ENCODE peak calls at places on chromosomes 4 and X, in seven cellular contexts. One of them, this sample, is unnamed.
A peak's percentile ranks its signal among the peaks of the same experiment; 100 is the strongest.

GRCh38 chr4:111695677-111696076 is 449.6 kb upstream of the FAM241A start:
- DNase-seq in aorta: no peak
- DNase-seq in lower lobe of right lung: no peak
- DNase-seq in CD8-positive, alpha-beta memory T cell: no peak
- DNase-seq in HCT116: no peak
- DNase-seq in kidney epithelial cell: no peak
- DNase-seq in sigmoid colon: no peak
- DNase-seq in this sample: no peak

GRCh38 chr4:185774815-185775684 is 36.9 kb downstream of the SORBS2 start:
- DNase-seq in aorta: peak; percentile 77
- DNase-seq in lower lobe of right lung: peak; percentile 51
- DNase-seq in CD8-positive, alpha-beta memory T cell: no peak
- DNase-seq in HCT116: no peak
- DNase-seq in kidney epithelial cell: no peak
- DNase-seq in sigmoid colon: no peak
- DNase-seq in this sample: no peak

GRCh38 chrX:152821145-152821765 is 9.3 kb downstream of the CETN2 start:
- DNase-seq in aorta: no peak
- DNase-seq in lower lobe of right lung: no peak
- DNase-seq in CD8-positive, alpha-beta memory T cell: no peak
- DNase-seq in HCT116: peak; percentile 18
- DNase-seq in kidney epithelial cell: no peak
- DNase-seq in sigmoid colon: no peak
- DNase-seq in this sample: no peak

GRCh38 chr4:87038837-87039715 is 104.3 kb downstream of the AFF1 start:
- DNase-seq in aorta: peak; percentile 89
- DNase-seq in lower lobe of right lung: peak; percentile 52
- DNase-seq in CD8-positive, alpha-beta memory T cell: no peak
- DNase-seq in HCT116: no peak
- DNase-seq in kidney epithelial cell: peak; percentile 94
- DNase-seq in sigmoid colon: peak; percentile 88
- DNase-seq in this sample: no peak

GRCh38 chr4:82594466-82594865 is 32.7 kb upstream of the TMEM150C start:
- DNase-seq in aorta: no peak
- DNase-seq in lower lobe of right lung: no peak
- DNase-seq in CD8-positive, alpha-beta memory T cell: no peak
- DNase-seq in HCT116: no peak
- DNase-seq in kidney epithelial cell: peak; percentile 23
- DNase-seq in sigmoid colon: no peak
- DNase-seq in this sample: no peak

GRCh38 chrX:13845721-13846378 is 29.0 kb upstream of the GPM6B start:
- DNase-seq in aorta: no peak
- DNase-seq in lower lobe of right lung: no peak
- DNase-seq in CD8-positive, alpha-beta memory T cell: no peak
- DNase-seq in HCT116: no peak
- DNase-seq in kidney epithelial cell: no peak
- DNase-seq in sigmoid colon: no peak
- DNase-seq in this sample: no peak

GRCh38 chr4:69408451-69408850 is 87.3 kb downstream of the UGT2B4 start:
- DNase-seq in aorta: no peak
- DNase-seq in lower lobe of right lung: no peak
- DNase-seq in CD8-positive, alpha-beta memory T cell: no peak
- DNase-seq in HCT116: no peak
- DNase-seq in kidney epithelial cell: no peak
- DNase-seq in sigmoid colon: no peak
- DNase-seq in this sample: no peak

GRCh38 chr4:51843309-51844156 is 580 bp downstream of the DCUN1D4 start:
- DNase-seq in aorta: peak; percentile 82
- DNase-seq in lower lobe of right lung: peak; percentile 83
- DNase-seq in CD8-positive, alpha-beta memory T cell: peak; percentile 50
- DNase-seq in HCT116: no peak
- DNase-seq in kidney epithelial cell: no peak
- DNase-seq in sigmoid colon: peak; percentile 92
- DNase-seq in this sample: no peak

GRCh38 chrX:83416273-83416672 is 91.8 kb upstream of the POU3F4 start:
- DNase-seq in aorta: no peak
- DNase-seq in lower lobe of right lung: no peak
- DNase-seq in CD8-positive, alpha-beta memory T cell: no peak
- DNase-seq in HCT116: no peak
- DNase-seq in kidney epithelial cell: no peak
- DNase-seq in sigmoid colon: no peak
- DNase-seq in this sample: no peak

GRCh38 chrX:115318139-115318538 is 28.6 kb downstream of the LUZP4 start:
- DNase-seq in aorta: no peak
- DNase-seq in lower lobe of right lung: no peak
- DNase-seq in CD8-positive, alpha-beta memory T cell: no peak
- DNase-seq in HCT116: no peak
- DNase-seq in kidney epithelial cell: no peak
- DNase-seq in sigmoid colon: no peak
- DNase-seq in this sample: no peak

GRCh38 chr4:151104621-151105020 is 5.2 kb downstream of the RPS3A start:
- DNase-seq in aorta: no peak
- DNase-seq in lower lobe of right lung: no peak
- DNase-seq in CD8-positive, alpha-beta memory T cell: no peak
- DNase-seq in HCT116: no peak
- DNase-seq in kidney epithelial cell: no peak
- DNase-seq in sigmoid colon: no peak
- DNase-seq in this sample: no peak
- H3K36me3 ChIP-seq in aorta: no peaks in the 10 kb centered on the region
- H3K36me3 ChIP-seq in lower lobe of right lung: peaks cover 76% of the 10 kb centered on the region
- H3K36me3 ChIP-seq in CD8-positive, alpha-beta memory T cell: peaks cover 38% of the 10 kb centered on the region
- H3K36me3 ChIP-seq in HCT116: peaks cover 26% of the 10 kb centered on the region
- H3K36me3 ChIP-seq in kidney epithelial cell: peaks cover 3% of the 10 kb centered on the region
- H3K36me3 ChIP-seq in sigmoid colon: peaks cover 6% of the 10 kb centered on the region
- H3K36me3 ChIP-seq in this sample: peaks cover 26% of the 10 kb centered on the region

DNA sequence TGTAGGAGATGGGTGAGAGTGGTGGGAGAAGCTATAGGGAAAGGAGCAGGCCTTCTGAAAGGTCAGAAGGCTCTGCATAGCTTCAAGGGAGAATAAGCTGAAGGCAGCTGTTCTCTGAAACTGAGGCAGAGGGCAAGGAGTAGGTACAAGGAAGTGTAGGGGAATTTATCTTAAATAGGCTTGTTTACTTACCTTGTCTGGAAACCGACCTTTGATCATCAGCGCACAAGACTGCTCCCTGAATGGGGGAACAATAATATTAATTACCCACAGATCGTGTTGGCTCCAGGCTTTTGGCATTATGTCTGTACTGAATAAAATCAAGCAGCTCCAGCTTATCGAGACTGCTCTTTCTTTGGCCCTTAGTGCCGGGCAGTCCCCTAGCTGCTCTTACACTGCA is 175.5 kb upstream of the MAGEB16 start:
- DNase-seq in aorta: no peak
- DNase-seq in lower lobe of right lung: no peak
- DNase-seq in CD8-positive, alpha-beta memory T cell: no peak
- DNase-seq in HCT116: no peak
- DNase-seq in kidney epithelial cell: no peak
- DNase-seq in sigmoid colon: no peak
- DNase-seq in this sample: no peak
- H3K36me3 ChIP-seq in aorta: no peaks in the 10 kb centered on the region
- H3K36me3 ChIP-seq in lower lobe of right lung: no peaks in the 10 kb centered on the region
- H3K36me3 ChIP-seq in CD8-positive, alpha-beta memory T cell: no peaks in the 10 kb centered on the region
- H3K36me3 ChIP-seq in HCT116: no peaks in the 10 kb centered on the region
- H3K36me3 ChIP-seq in kidney epithelial cell: no peaks in the 10 kb centered on the region
- H3K36me3 ChIP-seq in sigmoid colon: no peaks in the 10 kb centered on the region
- H3K36me3 ChIP-seq in this sample: no peaks in the 10 kb centered on the region

GRCh38 chr4:5757536-5757935 is 46.5 kb downstream of the EVC start:
- DNase-seq in aorta: no peak
- DNase-seq in lower lobe of right lung: no peak
- DNase-seq in CD8-positive, alpha-beta memory T cell: no peak
- DNase-seq in HCT116: no peak
- DNase-seq in kidney epithelial cell: no peak
- DNase-seq in sigmoid colon: peak; percentile 41
- DNase-seq in this sample: no peak

GRCh38 chr4:5755161-5755560 is 44.2 kb downstream of the EVC start:
- DNase-seq in aorta: no peak
- DNase-seq in lower lobe of right lung: no peak
- DNase-seq in CD8-positive, alpha-beta memory T cell: no peak
- DNase-seq in HCT116: no peak
- DNase-seq in kidney epithelial cell: no peak
- DNase-seq in sigmoid colon: no peak
- DNase-seq in this sample: no peak

GRCh38 chr4:5757091-5757490 is 46.1 kb downstream of the EVC start:
- DNase-seq in aorta: no peak
- DNase-seq in lower lobe of right lung: no peak
- DNase-seq in CD8-positive, alpha-beta memory T cell: no peak
- DNase-seq in HCT116: no peak
- DNase-seq in kidney epithelial cell: no peak
- DNase-seq in sigmoid colon: no peak
- DNase-seq in this sample: no peak

GRCh38 chr4:5755679-5756078 is 44.7 kb downstream of the EVC start:
- DNase-seq in aorta: no peak
- DNase-seq in lower lobe of right lung: no peak
- DNase-seq in CD8-positive, alpha-beta memory T cell: no peak
- DNase-seq in HCT116: no peak
- DNase-seq in kidney epithelial cell: no peak
- DNase-seq in sigmoid colon: no peak
- DNase-seq in this sample: no peak

GRCh38 chr4:5756271-5756670 is 45.3 kb downstream of the EVC start:
- DNase-seq in aorta: no peak
- DNase-seq in lower lobe of right lung: no peak
- DNase-seq in CD8-positive, alpha-beta memory T cell: no peak
- DNase-seq in HCT116: no peak
- DNase-seq in kidney epithelial cell: no peak
- DNase-seq in sigmoid colon: no peak
- DNase-seq in this sample: no peak
- H3K36me3 ChIP-seq in aorta: no peaks in the 10 kb centered on the region
- H3K36me3 ChIP-seq in lower lobe of right lung: peaks cover 49% of the 10 kb centered on the region
- H3K36me3 ChIP-seq in CD8-positive, alpha-beta memory T cell: no peaks in the 10 kb centered on the region
- H3K36me3 ChIP-seq in HCT116: no peaks in the 10 kb centered on the region
- H3K36me3 ChIP-seq in kidney epithelial cell: peaks cover 8% of the 10 kb centered on the region
- H3K36me3 ChIP-seq in sigmoid colon: peaks cover 48% of the 10 kb centered on the region
- H3K36me3 ChIP-seq in this sample: peaks cover 14% of the 10 kb centered on the region

DNA sequence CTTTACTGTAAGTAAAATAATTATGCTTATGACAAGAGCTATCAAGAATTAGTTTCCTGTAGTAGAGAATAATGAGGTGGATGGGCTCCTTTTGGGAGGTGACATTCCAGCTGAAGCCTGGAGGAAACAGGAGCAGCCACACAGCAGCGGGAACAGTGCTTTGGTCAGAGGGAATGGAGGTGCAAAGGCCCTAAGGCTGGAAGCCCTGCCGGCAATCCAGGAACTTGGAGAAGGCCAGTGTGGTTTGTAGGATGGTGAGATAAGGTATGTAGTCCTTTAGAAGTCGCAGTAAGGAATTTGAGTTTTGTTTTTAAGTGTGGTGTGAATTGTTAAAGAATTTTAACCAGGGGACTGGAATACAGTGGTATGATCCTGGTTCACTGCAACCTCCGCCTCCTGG is 8.1 kb downstream of the TMEM131L start:
- DNase-seq in aorta: no peak
- DNase-seq in lower lobe of right lung: no peak
- DNase-seq in CD8-positive, alpha-beta memory T cell: no peak
- DNase-seq in HCT116: no peak
- DNase-seq in kidney epithelial cell: no peak
- DNase-seq in sigmoid colon: no peak
- DNase-seq in this sample: no peak
- H3K36me3 ChIP-seq in aorta: no peaks in the 10 kb centered on the region
- H3K36me3 ChIP-seq in lower lobe of right lung: peaks cover 16% of the 10 kb centered on the region
- H3K36me3 ChIP-seq in CD8-positive, alpha-beta memory T cell: peaks cover 12% of the 10 kb centered on the region
- H3K36me3 ChIP-seq in HCT116: no peaks in the 10 kb centered on the region
- H3K36me3 ChIP-seq in kidney epithelial cell: peaks cover 1% of the 10 kb centered on the region
- H3K36me3 ChIP-seq in sigmoid colon: no peaks in the 10 kb centered on the region
- H3K36me3 ChIP-seq in this sample: no peaks in the 10 kb centered on the region

GRCh38 chr4:1900087-1900433 is 28.9 kb downstream of the NSD2 start:
- DNase-seq in aorta: no peak
- DNase-seq in lower lobe of right lung: no peak
- DNase-seq in CD8-positive, alpha-beta memory T cell: no peak
- DNase-seq in HCT116: no peak
- DNase-seq in kidney epithelial cell: no peak
- DNase-seq in sigmoid colon: peak; percentile 21
- DNase-seq in this sample: no peak

GRCh38 chr4:1898007-1898406 is 26.8 kb downstream of the NSD2 start:
- DNase-seq in aorta: no peak
- DNase-seq in lower lobe of right lung: no peak
- DNase-seq in CD8-positive, alpha-beta memory T cell: no peak
- DNase-seq in HCT116: no peak
- DNase-seq in kidney epithelial cell: no peak
- DNase-seq in sigmoid colon: peak; percentile 9
- DNase-seq in this sample: no peak

GRCh38 chr4:1899149-1900086 is 28.2 kb downstream of the NSD2 start:
- DNase-seq in aorta: peak; percentile 75
- DNase-seq in lower lobe of right lung: peak; percentile 82
- DNase-seq in CD8-positive, alpha-beta memory T cell: peak; percentile 51
- DNase-seq in HCT116: peak; percentile 48
- DNase-seq in kidney epithelial cell: no peak
- DNase-seq in sigmoid colon: peak; percentile 85
- DNase-seq in this sample: peak; percentile 64

GRCh38 chr4:1900624-1901023 is 29.4 kb downstream of the NSD2 start:
- DNase-seq in aorta: no peak
- DNase-seq in lower lobe of right lung: no peak
- DNase-seq in CD8-positive, alpha-beta memory T cell: no peak
- DNase-seq in HCT116: no peak
- DNase-seq in kidney epithelial cell: no peak
- DNase-seq in sigmoid colon: peak; percentile 22
- DNase-seq in this sample: no peak

GRCh38 chr4:1898681-1899080 is 27.5 kb downstream of the NSD2 start:
- DNase-seq in aorta: no peak
- DNase-seq in lower lobe of right lung: no peak
- DNase-seq in CD8-positive, alpha-beta memory T cell: no peak
- DNase-seq in HCT116: no peak
- DNase-seq in kidney epithelial cell: no peak
- DNase-seq in sigmoid colon: no peak
- DNase-seq in this sample: no peak
- H3K36me3 ChIP-seq in aorta: no peaks in the 10 kb centered on the region
- H3K36me3 ChIP-seq in lower lobe of right lung: peaks cover 24% of the 10 kb centered on the region
- H3K36me3 ChIP-seq in CD8-positive, alpha-beta memory T cell: peaks cover 7% of the 10 kb centered on the region
- H3K36me3 ChIP-seq in HCT116: peaks cover 5% of the 10 kb centered on the region
- H3K36me3 ChIP-seq in kidney epithelial cell: peaks cover 3% of the 10 kb centered on the region
- H3K36me3 ChIP-seq in sigmoid colon: no peaks in the 10 kb centered on the region
- H3K36me3 ChIP-seq in this sample: peaks cover 11% of the 10 kb centered on the region

GRCh38 chr4:39892988-39893692 is 84.6 kb downstream of the PDS5A start:
- DNase-seq in aorta: no peak
- DNase-seq in lower lobe of right lung: no peak
- DNase-seq in CD8-positive, alpha-beta memory T cell: no peak
- DNase-seq in HCT116: no peak
- DNase-seq in kidney epithelial cell: no peak
- DNase-seq in sigmoid colon: no peak
- DNase-seq in this sample: no peak
- H3K36me3 ChIP-seq in aorta: no peaks in the 10 kb centered on the region
- H3K36me3 ChIP-seq in lower lobe of right lung: peaks cover 99% of the 10 kb centered on the region
- H3K36me3 ChIP-seq in CD8-positive, alpha-beta memory T cell: peaks cover 33% of the 10 kb centered on the region
- H3K36me3 ChIP-seq in HCT116: peaks cover 19% of the 10 kb centered on the region
- H3K36me3 ChIP-seq in kidney epithelial cell: peaks cover 1% of the 10 kb centered on the region
- H3K36me3 ChIP-seq in sigmoid colon: peaks cover 17% of the 10 kb centered on the region
- H3K36me3 ChIP-seq in this sample: peaks cover 7% of the 10 kb centered on the region